ENCODE peak calls at places on chromosomes 16 and 17, in eight cellular contexts. One of them, this sample, is unnamed.
A peak's percentile ranks its signal among the peaks of the same experiment; 100 is the strongest.

GRCh38 chr16:16019488-16019887 is 70.1 kb downstream of the ABCC1 start:
- DNase-seq in endothelial cell: no peak
- DNase-seq in mesendoderm: no peak
- DNase-seq in NCI-H69: no peak
- DNase-seq in body of pancreas: no peak
- DNase-seq in H54: peak; percentile 78
- DNase-seq in non-pigmented ciliary epithelial cell: no peak
- DNase-seq in fibroblast of mammary gland: peak; percentile 63
- DNase-seq in this sample: peak; percentile 90

GRCh38 chr17:38604479-38605229 is 1.1 kb downstream of the SRCIN1 start:
- DNase-seq in endothelial cell: peak; percentile 34
- DNase-seq in mesendoderm: peak; percentile 57
- DNase-seq in NCI-H69: peak; percentile 47
- DNase-seq in body of pancreas: no peak
- DNase-seq in H54: no peak
- DNase-seq in non-pigmented ciliary epithelial cell: no peak
- DNase-seq in fibroblast of mammary gland: no peak
- DNase-seq in this sample: no peak

GRCh38 chr16:30406911-30407793 is at the start of gene ZNF771:
- DNase-seq in endothelial cell: peak; percentile 84
- DNase-seq in mesendoderm: peak; percentile 93
- DNase-seq in NCI-H69: peak; percentile 97
- DNase-seq in body of pancreas: peak; percentile 95
- DNase-seq in H54: peak; percentile 79
- DNase-seq in non-pigmented ciliary epithelial cell: no peak
- DNase-seq in fibroblast of mammary gland: peak; percentile 79
- DNase-seq in this sample: peak; percentile 82

GRCh38 chr16:11401161-11402050 is 56.1 kb downstream of the RMI2 start:
- DNase-seq in endothelial cell: no peak
- DNase-seq in mesendoderm: no peak
- DNase-seq in NCI-H69: no peak
- DNase-seq in body of pancreas: peak; percentile 90
- DNase-seq in H54: peak; percentile 81
- DNase-seq in non-pigmented ciliary epithelial cell: no peak
- DNase-seq in fibroblast of mammary gland: no peak
- DNase-seq in this sample: no peak

GRCh38 chr16:1561836-1562235 is 28.4 kb downstream of the TMEM204 start:
- DNase-seq in endothelial cell: no peak
- DNase-seq in mesendoderm: no peak
- DNase-seq in NCI-H69: no peak
- DNase-seq in body of pancreas: no peak
- DNase-seq in H54: no peak
- DNase-seq in non-pigmented ciliary epithelial cell: no peak
- DNase-seq in fibroblast of mammary gland: no peak
- DNase-seq in this sample: no peak

GRCh38 chr17:76153202-76153601 is 12.2 kb upstream of the FOXJ1 start:
- DNase-seq in endothelial cell: no peak
- DNase-seq in mesendoderm: peak; percentile 41
- DNase-seq in NCI-H69: no peak
- DNase-seq in body of pancreas: no peak
- DNase-seq in H54: no peak
- DNase-seq in non-pigmented ciliary epithelial cell: no peak
- DNase-seq in fibroblast of mammary gland: no peak
- DNase-seq in this sample: no peak

GRCh38 chr16:79582789-79583188 is 17.7 kb downstream of the MAF start:
- DNase-seq in endothelial cell: no peak
- DNase-seq in mesendoderm: no peak
- DNase-seq in NCI-H69: no peak
- DNase-seq in body of pancreas: no peak
- DNase-seq in H54: no peak
- DNase-seq in non-pigmented ciliary epithelial cell: no peak
- DNase-seq in fibroblast of mammary gland: no peak
- DNase-seq in this sample: no peak

GRCh38 chr16:66858740-66859396 is 14.7 kb downstream of the CA7 start:
- DNase-seq in endothelial cell: no peak
- DNase-seq in mesendoderm: no peak
- DNase-seq in NCI-H69: peak; percentile 3
- DNase-seq in body of pancreas: no peak
- DNase-seq in H54: peak; percentile 55
- DNase-seq in non-pigmented ciliary epithelial cell: no peak
- DNase-seq in fibroblast of mammary gland: peak; percentile 59
- DNase-seq in this sample: peak; percentile 72

GRCh38 chr16:87661561-87661960 is 59.3 kb downstream of the JPH3 start:
- DNase-seq in endothelial cell: peak; percentile 81
- DNase-seq in mesendoderm: peak; percentile 76
- DNase-seq in NCI-H69: no peak
- DNase-seq in body of pancreas: no peak
- DNase-seq in H54: no peak
- DNase-seq in non-pigmented ciliary epithelial cell: peak; percentile 6
- DNase-seq in fibroblast of mammary gland: peak; percentile 36
- DNase-seq in this sample: no peak

GRCh38 chr17:6313835-6314234 is 121.1 kb downstream of the AIPL1 start:
- DNase-seq in endothelial cell: no peak
- DNase-seq in mesendoderm: no peak
- DNase-seq in NCI-H69: no peak
- DNase-seq in body of pancreas: no peak
- DNase-seq in H54: no peak
- DNase-seq in non-pigmented ciliary epithelial cell: no peak
- DNase-seq in fibroblast of mammary gland: no peak
- DNase-seq in this sample: no peak

GRCh38 chr17:3919123-3919624 is 2.9 kb upstream of the P2RX1 start:
- DNase-seq in endothelial cell: no peak
- DNase-seq in mesendoderm: no peak
- DNase-seq in NCI-H69: no peak
- DNase-seq in body of pancreas: no peak
- DNase-seq in H54: no peak
- DNase-seq in non-pigmented ciliary epithelial cell: no peak
- DNase-seq in fibroblast of mammary gland: no peak
- DNase-seq in this sample: no peak

GRCh38 chr17:29212681-29213121 is 32.5 kb upstream of the MYO18A start:
- DNase-seq in endothelial cell: no peak
- DNase-seq in mesendoderm: no peak
- DNase-seq in NCI-H69: no peak
- DNase-seq in body of pancreas: no peak
- DNase-seq in H54: no peak
- DNase-seq in non-pigmented ciliary epithelial cell: no peak
- DNase-seq in fibroblast of mammary gland: peak; percentile 61
- DNase-seq in this sample: peak; percentile 24

GRCh38 chr16:5027575-5028235 is 6.0 kb downstream of the NAGPA start:
- DNase-seq in endothelial cell: no peak
- DNase-seq in mesendoderm: no peak
- DNase-seq in NCI-H69: no peak
- DNase-seq in body of pancreas: no peak
- DNase-seq in H54: no peak
- DNase-seq in non-pigmented ciliary epithelial cell: no peak
- DNase-seq in fibroblast of mammary gland: no peak
- DNase-seq in this sample: no peak

GRCh38 chr16:66432429-66432828 is 5.3 kb downstream of the BEAN1 start:
- DNase-seq in endothelial cell: no peak
- DNase-seq in mesendoderm: no peak
- DNase-seq in NCI-H69: peak; percentile 14
- DNase-seq in body of pancreas: no peak
- DNase-seq in H54: no peak
- DNase-seq in non-pigmented ciliary epithelial cell: no peak
- DNase-seq in fibroblast of mammary gland: no peak
- DNase-seq in this sample: no peak

GRCh38 chr16:9124444-9124843 is 33.0 kb downstream of the HAPSTR1 start:
- DNase-seq in endothelial cell: no peak
- DNase-seq in mesendoderm: no peak
- DNase-seq in NCI-H69: no peak
- DNase-seq in body of pancreas: no peak
- DNase-seq in H54: no peak
- DNase-seq in non-pigmented ciliary epithelial cell: no peak
- DNase-seq in fibroblast of mammary gland: no peak
- DNase-seq in this sample: no peak

GRCh38 chr16:87324411-87325275 is 7.5 kb upstream of the C16orf95 start:
- DNase-seq in endothelial cell: peak; percentile 59
- DNase-seq in mesendoderm: peak; percentile 63
- DNase-seq in NCI-H69: peak; percentile 11
- DNase-seq in body of pancreas: peak; percentile 39
- DNase-seq in H54: no peak
- DNase-seq in non-pigmented ciliary epithelial cell: no peak
- DNase-seq in fibroblast of mammary gland: peak; percentile 16
- DNase-seq in this sample: no peak

GRCh38 chr16:56513972-56514371 is 5.9 kb downstream of the BBS2 start:
- DNase-seq in endothelial cell: peak; percentile 25
- DNase-seq in mesendoderm: peak; percentile 73
- DNase-seq in NCI-H69: peak; percentile 50
- DNase-seq in body of pancreas: peak; percentile 55
- DNase-seq in H54: peak; percentile 27
- DNase-seq in non-pigmented ciliary epithelial cell: peak; percentile 40
- DNase-seq in fibroblast of mammary gland: peak; percentile 77
- DNase-seq in this sample: peak; percentile 79

GRCh38 chr17:60134396-60135159 is 15.2 kb upstream of the CA4 start:
- DNase-seq in endothelial cell: peak; percentile 1
- DNase-seq in mesendoderm: no peak
- DNase-seq in NCI-H69: peak; percentile 69
- DNase-seq in body of pancreas: no peak
- DNase-seq in H54: no peak
- DNase-seq in non-pigmented ciliary epithelial cell: no peak
- DNase-seq in fibroblast of mammary gland: peak; percentile 56
- DNase-seq in this sample: peak; percentile 34

GRCh38 chr16:77745972-77746371 is 23.7 kb downstream of the NUDT7 start:
- DNase-seq in endothelial cell: no peak
- DNase-seq in mesendoderm: no peak
- DNase-seq in NCI-H69: no peak
- DNase-seq in body of pancreas: no peak
- DNase-seq in H54: no peak
- DNase-seq in non-pigmented ciliary epithelial cell: no peak
- DNase-seq in fibroblast of mammary gland: peak; percentile 25
- DNase-seq in this sample: no peak

GRCh38 chr17:34758747-34759146 is 179.4 kb downstream of the TMEM132E start:
- DNase-seq in endothelial cell: no peak
- DNase-seq in mesendoderm: no peak
- DNase-seq in NCI-H69: peak; percentile 68
- DNase-seq in body of pancreas: no peak
- DNase-seq in H54: no peak
- DNase-seq in non-pigmented ciliary epithelial cell: no peak
- DNase-seq in fibroblast of mammary gland: no peak
- DNase-seq in this sample: no peak

GRCh38 chr17:10121971-10122707 is 76.3 kb downstream of the GAS7 start:
- DNase-seq in endothelial cell: no peak
- DNase-seq in mesendoderm: no peak
- DNase-seq in NCI-H69: no peak
- DNase-seq in body of pancreas: no peak
- DNase-seq in H54: no peak
- DNase-seq in non-pigmented ciliary epithelial cell: no peak
- DNase-seq in fibroblast of mammary gland: peak; percentile 34
- DNase-seq in this sample: no peak

GRCh38 chr16:85570213-85570734 is 42.8 kb upstream of the GSE1 start:
- DNase-seq in endothelial cell: no peak
- DNase-seq in mesendoderm: no peak
- DNase-seq in NCI-H69: no peak
- DNase-seq in body of pancreas: no peak
- DNase-seq in H54: no peak
- DNase-seq in non-pigmented ciliary epithelial cell: no peak
- DNase-seq in fibroblast of mammary gland: no peak
- DNase-seq in this sample: no peak

GRCh38 chr16:88591577-88592021 is 21.4 kb downstream of the ZC3H18 start:
- DNase-seq in endothelial cell: no peak
- DNase-seq in mesendoderm: no peak
- DNase-seq in NCI-H69: no peak
- DNase-seq in body of pancreas: no peak
- DNase-seq in H54: no peak
- DNase-seq in non-pigmented ciliary epithelial cell: no peak
- DNase-seq in fibroblast of mammary gland: peak; percentile 98
- DNase-seq in this sample: no peak

GRCh38 chr16:10731790-10732189 is 11.9 kb upstream of the NUBP1 start:
- DNase-seq in endothelial cell: no peak
- DNase-seq in mesendoderm: no peak
- DNase-seq in NCI-H69: no peak
- DNase-seq in body of pancreas: no peak
- DNase-seq in H54: no peak
- DNase-seq in non-pigmented ciliary epithelial cell: no peak
- DNase-seq in fibroblast of mammary gland: no peak
- DNase-seq in this sample: no peak

GRCh38 chr16:86573215-86573614 is 5.1 kb upstream of the FOXL1 start:
- DNase-seq in endothelial cell: no peak
- DNase-seq in mesendoderm: peak; percentile 92
- DNase-seq in NCI-H69: no peak
- DNase-seq in body of pancreas: no peak
- DNase-seq in H54: no peak
- DNase-seq in non-pigmented ciliary epithelial cell: no peak
- DNase-seq in fibroblast of mammary gland: no peak
- DNase-seq in this sample: no peak